ENCODE peak calls at places on chromosomes 11 and 22, in ten cellular contexts. W is iPS-NIHi11, M is T-cell, S is HT1080, J is H7, C is vagina, Q is Daoy, Y is GM18507, I is NCI-H146, K is CMK. N is an unnamed sample.
A peak's percentile ranks its signal among the peaks of the same experiment; 100 is the strongest.

GRCh38 chr11:28834877-28835276 is 726.7 kb downstream of the METTL15 start:
- DNase-seq in W (no peak), M (no peak), S (peak; percentile 90), J (no peak), C (no peak), Q (peak; percentile 64), Y (no peak), I (peak; percentile 1), K (no peak), N (no peak)

GRCh38 chr22:22691716-22692701 is 47.6 kb downstream of the GGTLC2 start:
- DNase-seq in W (no peak), M (no peak), S (peak; percentile 24), J (no peak), C (no peak), Q (no peak), Y (no peak), I (no peak), K (no peak), N (no peak)

GRCh38 chr22:35656284-35656752 is 8.1 kb downstream of the APOL6 start:
- DNase-seq in W (no peak), M (no peak), S (no peak), J (no peak), C (no peak), Q (no peak), Y (no peak), I (peak; percentile 3), K (no peak), N (no peak)

GRCh38 chr22:35253946-35254345 is 3.3 kb upstream of the HMGXB4 start:
- DNase-seq in W (no peak), M (no peak), S (no peak), J (no peak), C (no peak), Q (no peak), Y (no peak), I (no peak), K (no peak), N (no peak)

GRCh38 chr11:77559686-77560425 is 29.9 kb upstream of the AQP11 start:
- DNase-seq in W (no peak), M (no peak), S (peak; percentile 84), J (no peak), C (no peak), Q (peak; percentile 42), Y (no peak), I (no peak), K (no peak), N (no peak)

GRCh38 chr11:23789938-23790371 is 706.9 kb upstream of the LUZP2 start:
- DNase-seq in W (no peak), M (no peak), S (peak; percentile 78), J (no peak), C (no peak), Q (no peak), Y (no peak), I (no peak), K (no peak), N (no peak)

GRCh38 chr22:46113910-46114517 is 36.3 kb upstream of the PPARA start:
- DNase-seq in W (no peak), M (no peak), S (no peak), J (no peak), C (no peak), Q (no peak), Y (no peak), I (no peak), K (no peak), N (no peak)

GRCh38 chr22:36571991-36572390 is 43.0 kb upstream of the EIF3D start:
- DNase-seq in W (no peak), M (no peak), S (no peak), J (no peak), C (no peak), Q (no peak), Y (no peak), I (no peak), K (no peak), N (no peak)

GRCh38 chr11:79045018-79045787 is 395.6 kb downstream of the TENM4 start:
- DNase-seq in W (no peak), M (no peak), S (no peak), J (no peak), C (no peak), Q (no peak), Y (no peak), I (no peak), K (no peak), N (peak; percentile 69)

GRCh38 chr11:110972640-110973039 is 260.4 kb upstream of the ARHGAP20 start:
- DNase-seq in W (no peak), M (no peak), S (peak; percentile 28), J (no peak), C (no peak), Q (no peak), Y (no peak), I (no peak), K (no peak), N (no peak)

GRCh38 chr11:1292644-1293618 is 16.5 kb downstream of the TOLLIP start:
- DNase-seq in W (no peak), M (no peak), S (no peak), J (no peak), C (no peak), Q (no peak), Y (no peak), I (no peak), K (no peak), N (no peak)

GRCh38 chr11:77093987-77094840 is 8.4 kb upstream of the OMP start:
- DNase-seq in W (no peak), M (no peak), S (no peak), J (no peak), C (no peak), Q (no peak), Y (no peak), I (no peak), K (no peak), N (no peak)

GRCh38 chr11:62917906-62918502 is 3.2 kb downstream of the CHRM1 start:
- DNase-seq in W (no peak), M (no peak), S (no peak), J (peak; percentile 4), C (no peak), Q (no peak), Y (no peak), I (no peak), K (no peak), N (no peak)

GRCh38 chr11:69822676-69823494 is 3.7 kb upstream of the FGF3 start:
- DNase-seq in W (no peak), M (no peak), S (no peak), J (no peak), C (no peak), Q (no peak), Y (no peak), I (no peak), K (no peak), N (no peak)

GRCh38 chr11:64100345-64100744 is 64.6 kb downstream of the FLRT1 start:
- DNase-seq in W (peak; percentile 75), M (no peak), S (no peak), J (peak; percentile 92), C (no peak), Q (no peak), Y (peak; percentile 32), I (peak; percentile 88), K (no peak), N (peak; percentile 41)

GRCh38 chr22:42920101-42920820 is 63.2 kb upstream of the ARFGAP3 start:
- DNase-seq in W (no peak), M (no peak), S (peak; percentile 42), J (no peak), C (no peak), Q (peak; percentile 50), Y (no peak), I (no peak), K (no peak), N (no peak)

GRCh38 chr11:61888043-61888442 is 3.3 kb downstream of the FADS3 start:
- DNase-seq in W (no peak), M (no peak), S (peak; percentile 83), J (no peak), C (no peak), Q (peak; percentile 85), Y (no peak), I (no peak), K (no peak), N (peak; percentile 92)

GRCh38 chr11:91248199-91248807 is 976.3 kb upstream of the FAT3 start:
- DNase-seq in W (no peak), M (no peak), S (peak; percentile 34), J (no peak), C (no peak), Q (no peak), Y (no peak), I (peak; percentile 1), K (no peak), N (no peak)

GRCh38 chr11:27055065-27055682 is 14.6 kb downstream of the BBOX1 start:
- DNase-seq in W (no peak), M (no peak), S (peak; percentile 61), J (no peak), C (no peak), Q (peak; percentile 29), Y (no peak), I (no peak), K (no peak), N (no peak)

GRCh38 chr11:14583252-14584105 is 60.1 kb upstream of the PDE3B start:
- DNase-seq in W (no peak), M (no peak), S (no peak), J (no peak), C (no peak), Q (no peak), Y (no peak), I (no peak), K (no peak), N (no peak)

N was measured in thyroid gland.